ENCODE peak calls at places on chromosomes 5 and 9, in six cellular contexts. O, Y, S, G, D and M are unnamed samples.

GRCh38 chr5:169286572-169287325 is 14.2 kb downstream of the SLIT3 start:
- DNase-seq in O (no peak), Y (peak; percentile 41), S (no peak), G (no peak), D (no peak), M (no peak)

GRCh38 chr5:175752826-175753535 is 95.1 kb downstream of the HRH2 start:
- DNase-seq in O (no peak), Y (no peak), S (no peak), G (no peak), D (no peak), M (no peak)

GRCh38 chr9:124248992-124249391 is 8.8 kb upstream of the NEK6 start:
- DNase-seq in O (no peak), Y (no peak), S (no peak), G (no peak), D (no peak), M (no peak)

GRCh38 chr9:19130436-19130835 is 3.1 kb upstream of the PLIN2 start:
- DNase-seq in O (no peak), Y (no peak), S (no peak), G (no peak), D (no peak), M (no peak)

GRCh38 chr5:1319436-1320343 is 24.8 kb upstream of the TERT start:
- DNase-seq in O (no peak), Y (no peak), S (no peak), G (no peak), D (no peak), M (no peak)

GRCh38 chr9:37700900-37701299 is 50.1 kb downstream of the FRMPD1 start:
- DNase-seq in O (no peak), Y (no peak), S (no peak), G (no peak), D (no peak), M (no peak)

GRCh38 chr9:89537166-89537565 is 39.3 kb upstream of the SEMA4D start:
- DNase-seq in O (no peak), Y (no peak), S (no peak), G (no peak), D (no peak), M (no peak)

GRCh38 chr5:32852535-32852934 is 141.4 kb downstream of the NPR3 start:
- DNase-seq in O (no peak), Y (peak; percentile 4), S (no peak), G (no peak), D (no peak), M (no peak)

GRCh38 chr9:94825620-94825958 is 99.1 kb downstream of the AOPEP start:
- DNase-seq in O (no peak), Y (no peak), S (no peak), G (no peak), D (no peak), M (no peak)

GRCh38 chr9:24602687-24603352 is 57.1 kb upstream of the IZUMO3 start:
- DNase-seq in O (no peak), Y (no peak), S (no peak), G (no peak), D (no peak), M (no peak)

GRCh38 chr5:124660229-124661093 is 86.0 kb downstream of the ZNF608 start:
- DNase-seq in O (no peak), Y (no peak), S (no peak), G (no peak), D (peak; percentile 66), M (no peak)

GRCh38 chr5:180494510-180495181 is 467 bp downstream of the CNOT6 start:
- DNase-seq in O (no peak), Y (peak; percentile 28), S (peak; percentile 37), G (peak; percentile 12), D (peak; percentile 38), M (no peak)

GRCh38 chr9:121348321-121348720 is 21.7 kb downstream of the STOM start:
- DNase-seq in O (no peak), Y (no peak), S (no peak), G (no peak), D (no peak), M (no peak)

GRCh38 chr9:121286973-121287721 is 19.2 kb downstream of the GSN start:
- DNase-seq in O (no peak), Y (peak; percentile 90), S (no peak), G (no peak), D (peak; percentile 81), M (no peak)

GRCh38 chr9:27125936-27126335 is 16.9 kb downstream of the TEK start:
- DNase-seq in O (no peak), Y (no peak), S (no peak), G (no peak), D (no peak), M (no peak)

GRCh38 chr9:71761938-71762353 is 6.4 kb downstream of the CEMIP2 start:
- DNase-seq in O (no peak), Y (no peak), S (no peak), G (no peak), D (peak; percentile 54), M (no peak)

GRCh38 chr5:62600560-62601252 is 22.1 kb downstream of the LRRC70 start:
- DNase-seq in O (no peak), Y (no peak), S (no peak), G (no peak), D (no peak), M (no peak)

GRCh38 chr9:73081979-73082657 is 69.5 kb upstream of the ANXA1 start:
- DNase-seq in O (no peak), Y (no peak), S (no peak), G (no peak), D (no peak), M (no peak)

GRCh38 chr9:121689461-121690157 is 38.2 kb downstream of the DAB2IP start:
- DNase-seq in O (no peak), Y (no peak), S (no peak), G (no peak), D (no peak), M (no peak)

GRCh38 chr5:150363185-150363584 is 5.7 kb downstream of the TCOF1 start:
- DNase-seq in O (no peak), Y (no peak), S (no peak), G (no peak), D (no peak), M (no peak)

GRCh38 chr5:157180374-157181264 is at the start of gene ITK:
- DNase-seq in O (peak; percentile 80), Y (no peak), S (no peak), G (no peak), D (no peak), M (peak; percentile 82)

GRCh38 chr5:172792693-172793570 is 21.9 kb upstream of the DUSP1 start:
- DNase-seq in O (no peak), Y (no peak), S (no peak), G (no peak), D (no peak), M (no peak)

GRCh38 chr5:447501-447900 is 4.5 kb downstream of the EXOC3 start:
- DNase-seq in O (no peak), Y (no peak), S (no peak), G (no peak), D (no peak), M (no peak)

GRCh38 chr5:14009575-14009974 is 65.1 kb upstream of the DNAH5 start:
- DNase-seq in O (no peak), Y (no peak), S (no peak), G (no peak), D (no peak), M (no peak)

GRCh38 chr9:93674580-93675335 is 98.4 kb downstream of the PHF2 start:
- DNase-seq in O (no peak), Y (peak; percentile 2), S (no peak), G (no peak), D (no peak), M (no peak)

GRCh38 chr5:33409435-33410146 is 31.2 kb upstream of the TARS1 start:
- DNase-seq in O (no peak), Y (no peak), S (no peak), G (no peak), D (no peak), M (no peak)